ENCODE peak calls at places on chromosome 2, in seven cellular contexts. I, V, Y, E, P, T and X are unnamed samples.

GRCh38 chr2:84454581-84454980 is 4.5 kb downstream of the SUCLG1 start:
- DNase-seq in I (no peak), V (no peak), Y (no peak), E (no peak), P (no peak), T (no peak), X (no peak)

GRCh38 chr2:221517362-221518121 is 54.6 kb downstream of the EPHA4 start:
- DNase-seq in I (peak; percentile 28), V (peak; percentile 90), Y (no peak), E (no peak), P (no peak), T (peak; percentile 88), X (peak; percentile 56)

GRCh38 chr2:98308068-98308467 is 38.2 kb upstream of the CNGA3 start:
- DNase-seq in I (no peak), V (no peak), Y (no peak), E (no peak), P (no peak), T (peak; percentile 2), X (no peak)

GRCh38 chr2:111167238-111168162 is 46.8 kb downstream of the BCL2L11 start:
- DNase-seq in I (no peak), V (no peak), Y (no peak), E (no peak), P (no peak), T (no peak), X (no peak)

GRCh38 chr2:186882511-186883071 is 33.6 kb upstream of the ZSWIM2 start:
- DNase-seq in I (peak; percentile 38), V (no peak), Y (no peak), E (no peak), P (no peak), T (no peak), X (peak; percentile 73)

GRCh38 chr2:96489673-96490072 is 15.5 kb downstream of the NEURL3 start:
- DNase-seq in I (no peak), V (no peak), Y (no peak), E (no peak), P (no peak), T (no peak), X (no peak)

GRCh38 chr2:117323341-117323740 is 491.1 kb upstream of the DDX18 start:
- DNase-seq in I (no peak), V (no peak), Y (no peak), E (no peak), P (no peak), T (no peak), X (no peak)

GRCh38 chr2:73089270-73090030 is 17.9 kb upstream of the SFXN5 start:
- DNase-seq in I (peak; percentile 96), V (no peak), Y (no peak), E (peak; percentile 60), P (no peak), T (peak; percentile 100), X (no peak)

GRCh38 chr2:207791579-207792243 is 22.0 kb upstream of the FZD5 start:
- DNase-seq in I (no peak), V (no peak), Y (no peak), E (no peak), P (no peak), T (no peak), X (no peak)

GRCh38 chr2:9762941-9763340 is 80.3 kb upstream of the TAF1B start:
- DNase-seq in I (no peak), V (no peak), Y (no peak), E (no peak), P (no peak), T (no peak), X (no peak)

GRCh38 chr2:42929985-42930581 is 137.7 kb upstream of the HAAO start:
- DNase-seq in I (peak; percentile 95), V (no peak), Y (no peak), E (no peak), P (no peak), T (peak; percentile 82), X (no peak)
- H3K27me3 ChIP-seq in I (no peaks in the 10 kb centered on the region), V (no peaks in the 10 kb centered on the region), Y (no peaks in the 10 kb centered on the region), E (no peaks in the 10 kb centered on the region), P (no peaks in the 10 kb centered on the region), T (no peaks in the 10 kb centered on the region), X (no peaks in the 10 kb centered on the region)

GRCh38 chr2:57207191-57207590 is 839.4 kb upstream of the VRK2 start:
- DNase-seq in I (no peak), V (no peak), Y (no peak), E (no peak), P (no peak), T (no peak), X (no peak)

GRCh38 chr2:57205241-57205640 is 841.4 kb upstream of the VRK2 start:
- DNase-seq in I (no peak), V (no peak), Y (no peak), E (no peak), P (no peak), T (no peak), X (no peak)

GRCh38 chr2:57209799-57210198 is 836.8 kb upstream of the VRK2 start:
- DNase-seq in I (no peak), V (no peak), Y (no peak), E (no peak), P (no peak), T (no peak), X (no peak)

GRCh38 chr2:57199663-57200062 is 846.9 kb upstream of the VRK2 start:
- DNase-seq in I (no peak), V (no peak), Y (no peak), E (no peak), P (no peak), T (no peak), X (no peak)

GRCh38 chr2:57204364-57204763 is 842.2 kb upstream of the VRK2 start:
- DNase-seq in I (no peak), V (no peak), Y (no peak), E (no peak), P (no peak), T (no peak), X (no peak)
- H3K9me3 ChIP-seq in I (no peaks in the 10 kb centered on the region), V (no peaks in the 10 kb centered on the region), Y (no peaks in the 10 kb centered on the region), E (no peaks in the 10 kb centered on the region), P (no peaks in the 10 kb centered on the region), T (peaks cover 3% of the 10 kb centered on the region), X (no peaks in the 10 kb centered on the region)

GRCh38 chr2:195319112-195319460 is 337.9 kb upstream of the SLC39A10 start:
- DNase-seq in I (peak; percentile 49), V (no peak), Y (no peak), E (no peak), P (no peak), T (peak; percentile 75), X (no peak)

GRCh38 chr2:195318440-195319111 is 338.4 kb upstream of the SLC39A10 start:
- DNase-seq in I (peak; percentile 63), V (no peak), Y (no peak), E (no peak), P (no peak), T (peak; percentile 37), X (peak; percentile 68)

GRCh38 chr2:195322324-195322723 is 334.7 kb upstream of the SLC39A10 start:
- DNase-seq in I (no peak), V (no peak), Y (no peak), E (no peak), P (no peak), T (no peak), X (peak; percentile 35)

GRCh38 chr2:195319548-195320415 is 337.2 kb upstream of the SLC39A10 start:
- DNase-seq in I (no peak), V (no peak), Y (no peak), E (no peak), P (no peak), T (no peak), X (no peak)

GRCh38 chr2:195320416-195320973 is 336.5 kb upstream of the SLC39A10 start:
- DNase-seq in I (no peak), V (no peak), Y (no peak), E (no peak), P (no peak), T (no peak), X (peak; percentile 15)
- H3K4me1 ChIP-seq in I (peaks cover 16% of the 10 kb centered on the region), V (no peaks in the 10 kb centered on the region), Y (peaks cover 5% of the 10 kb centered on the region), E (peaks cover 16% of the 10 kb centered on the region), P (no peaks in the 10 kb centered on the region), T (peaks cover 4% of the 10 kb centered on the region), X (peaks cover 9% of the 10 kb centered on the region)

DNA sequence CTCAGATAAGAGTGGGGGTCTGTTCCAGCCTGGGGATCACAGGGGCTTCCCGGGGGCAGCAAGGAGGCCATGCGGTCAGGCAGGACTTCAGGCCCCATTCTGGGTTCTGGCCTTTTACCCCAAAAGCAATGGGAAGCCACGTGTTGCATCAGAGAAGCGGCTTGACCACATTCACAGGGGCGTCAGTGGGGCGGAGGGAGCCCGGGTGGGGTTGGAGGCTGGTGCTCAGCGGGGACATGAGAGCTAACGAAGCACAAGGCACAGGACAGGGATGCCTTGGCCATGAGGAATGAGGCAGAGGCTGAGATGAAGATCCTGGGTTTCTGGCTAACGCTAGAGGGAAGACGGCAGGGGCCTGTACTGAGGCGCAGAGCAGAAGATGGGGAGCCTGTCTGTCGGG is 6.1 kb downstream of the HJURP start:
- DNase-seq in I (no peak), V (no peak), Y (no peak), E (no peak), P (no peak), T (no peak), X (no peak)
- H3K27me3 ChIP-seq in I (no peaks in the 10 kb centered on the region), V (no peaks in the 10 kb centered on the region), Y (no peaks in the 10 kb centered on the region), E (no peaks in the 10 kb centered on the region), P (no peaks in the 10 kb centered on the region), T (no peaks in the 10 kb centered on the region), X (no peaks in the 10 kb centered on the region)

DNA sequence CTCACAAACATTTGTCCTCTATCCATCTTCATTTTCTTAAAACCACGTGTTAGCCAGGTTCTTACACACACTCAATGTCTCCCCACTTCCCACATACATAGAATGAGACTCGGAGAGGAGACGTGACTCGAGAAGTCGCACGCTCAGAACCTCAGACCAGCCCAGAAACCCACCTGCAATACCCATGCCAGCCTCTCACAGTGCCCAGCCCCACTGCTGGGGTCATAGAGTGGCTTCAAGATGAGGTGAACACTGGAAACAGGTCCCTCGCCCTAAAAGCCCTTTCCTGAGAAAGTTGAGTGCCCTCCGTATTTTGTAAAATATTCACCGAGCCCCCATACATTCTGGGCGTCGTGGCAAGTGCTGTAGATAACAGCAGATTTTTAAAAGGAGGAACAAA is 487.4 kb downstream of the EIPR1 start:
- DNase-seq in I (no peak), V (no peak), Y (no peak), E (no peak), P (no peak), T (no peak), X (no peak)
- H3K9me3 ChIP-seq in I (no peaks in the 10 kb centered on the region), V (no peaks in the 10 kb centered on the region), Y (no peaks in the 10 kb centered on the region), E (no peaks in the 10 kb centered on the region), P (no peaks in the 10 kb centered on the region), T (peaks cover 35% of the 10 kb centered on the region), X (no peaks in the 10 kb centered on the region)